ENCODE peak calls at places on chromosomes 5 and 9, in seven cellular contexts. One of them, this sample, is unnamed.

GRCh38 chr5:10555134-10555733 is 8.6 kb upstream of the ANKRD33B start:
- DNase-seq in BJ: peak
- DNase-seq in neural progenitor cell: no peak
- DNase-seq in NB4: no peak
- DNase-seq in aorta: no peak
- DNase-seq in A549: peak
- DNase-seq in AG09309: peak
- DNase-seq in this sample: no peak

GRCh38 chr5:145531038-145531734 is 304.0 kb downstream of the PRELID2 start:
- DNase-seq in BJ: no peak
- DNase-seq in neural progenitor cell: no peak
- DNase-seq in NB4: no peak
- DNase-seq in aorta: peak
- DNase-seq in A549: peak
- DNase-seq in AG09309: peak
- DNase-seq in this sample: peak

GRCh38 chr5:179121667-179122111 is 61.5 kb downstream of the ZNF354C start:
- DNase-seq in BJ: no peak
- DNase-seq in neural progenitor cell: no peak
- DNase-seq in NB4: no peak
- DNase-seq in aorta: no peak
- DNase-seq in A549: no peak
- DNase-seq in AG09309: no peak
- DNase-seq in this sample: no peak

GRCh38 chr5:68290260-68290674 is 74.7 kb downstream of the PIK3R1 start:
- DNase-seq in BJ: no peak
- DNase-seq in neural progenitor cell: no peak
- DNase-seq in NB4: no peak
- DNase-seq in aorta: no peak
- DNase-seq in A549: no peak
- DNase-seq in AG09309: no peak
- DNase-seq in this sample: no peak

GRCh38 chr9:2597483-2597882 is 24.1 kb upstream of the VLDLR start:
- DNase-seq in BJ: no peak
- DNase-seq in neural progenitor cell: no peak
- DNase-seq in NB4: no peak
- DNase-seq in aorta: no peak
- DNase-seq in A549: no peak
- DNase-seq in AG09309: no peak
- DNase-seq in this sample: no peak

GRCh38 chr5:173984218-173984617 is 4.8 kb upstream of the C5orf47 start:
- DNase-seq in BJ: no peak
- DNase-seq in neural progenitor cell: peak
- DNase-seq in NB4: peak
- DNase-seq in aorta: no peak
- DNase-seq in A549: no peak
- DNase-seq in AG09309: no peak
- DNase-seq in this sample: no peak

GRCh38 chr5:64229163-64229774 is 63.6 kb downstream of the RNF180 start:
- DNase-seq in BJ: no peak
- DNase-seq in neural progenitor cell: peak
- DNase-seq in NB4: peak
- DNase-seq in aorta: no peak
- DNase-seq in A549: peak
- DNase-seq in AG09309: no peak
- DNase-seq in this sample: no peak

GRCh38 chr9:133641396-133641655 is 5.2 kb downstream of the DBH start:
- DNase-seq in BJ: no peak
- DNase-seq in neural progenitor cell: no peak
- DNase-seq in NB4: no peak
- DNase-seq in aorta: no peak
- DNase-seq in A549: no peak
- DNase-seq in AG09309: no peak
- DNase-seq in this sample: no peak

GRCh38 chr9:107367727-107368502 is 84.8 kb downstream of the RAD23B start:
- DNase-seq in BJ: no peak
- DNase-seq in neural progenitor cell: no peak
- DNase-seq in NB4: no peak
- DNase-seq in aorta: no peak
- DNase-seq in A549: no peak
- DNase-seq in AG09309: no peak
- DNase-seq in this sample: no peak

GRCh38 chr5:56759521-56759920 is 55.8 kb upstream of the MAP3K1 start:
- DNase-seq in BJ: no peak
- DNase-seq in neural progenitor cell: no peak
- DNase-seq in NB4: no peak
- DNase-seq in aorta: no peak
- DNase-seq in A549: no peak
- DNase-seq in AG09309: no peak
- DNase-seq in this sample: no peak

GRCh38 chr5:89968870-89969472 is 440.6 kb downstream of the CETN3 start:
- DNase-seq in BJ: no peak
- DNase-seq in neural progenitor cell: no peak
- DNase-seq in NB4: no peak
- DNase-seq in aorta: no peak
- DNase-seq in A549: no peak
- DNase-seq in AG09309: no peak
- DNase-seq in this sample: no peak

GRCh38 chr5:112077180-112077579 is 320.2 kb upstream of the NREP start:
- DNase-seq in BJ: no peak
- DNase-seq in neural progenitor cell: no peak
- DNase-seq in NB4: no peak
- DNase-seq in aorta: no peak
- DNase-seq in A549: no peak
- DNase-seq in AG09309: no peak
- DNase-seq in this sample: peak

GRCh38 chr5:84450617-84451414 is 66.1 kb upstream of the EDIL3 start:
- DNase-seq in BJ: no peak
- DNase-seq in neural progenitor cell: no peak
- DNase-seq in NB4: no peak
- DNase-seq in aorta: no peak
- DNase-seq in A549: no peak
- DNase-seq in AG09309: no peak
- DNase-seq in this sample: no peak

GRCh38 chr5:51347704-51348103 is 35.5 kb upstream of the ISL1 start:
- DNase-seq in BJ: no peak
- DNase-seq in neural progenitor cell: peak
- DNase-seq in NB4: no peak
- DNase-seq in aorta: no peak
- DNase-seq in A549: no peak
- DNase-seq in AG09309: no peak
- DNase-seq in this sample: no peak

GRCh38 chr5:151724360-151724759 is 34.1 kb downstream of the ATOX1 start:
- DNase-seq in BJ: no peak
- DNase-seq in neural progenitor cell: no peak
- DNase-seq in NB4: no peak
- DNase-seq in aorta: no peak
- DNase-seq in A549: no peak
- DNase-seq in AG09309: no peak
- DNase-seq in this sample: no peak

GRCh38 chr9:36823466-36823865 is 210.6 kb downstream of the PAX5 start:
- DNase-seq in BJ: no peak
- DNase-seq in neural progenitor cell: no peak
- DNase-seq in NB4: no peak
- DNase-seq in aorta: no peak
- DNase-seq in A549: no peak
- DNase-seq in AG09309: no peak
- DNase-seq in this sample: no peak

GRCh38 chr9:18129809-18130334 is 344.1 kb upstream of the ADAMTSL1 start:
- DNase-seq in BJ: no peak
- DNase-seq in neural progenitor cell: no peak
- DNase-seq in NB4: no peak
- DNase-seq in aorta: no peak
- DNase-seq in A549: no peak
- DNase-seq in AG09309: no peak
- DNase-seq in this sample: no peak

GRCh38 chr9:3894764-3895163 is 369.0 kb upstream of the RFX3 start:
- DNase-seq in BJ: peak
- DNase-seq in neural progenitor cell: no peak
- DNase-seq in NB4: no peak
- DNase-seq in aorta: no peak
- DNase-seq in A549: no peak
- DNase-seq in AG09309: peak
- DNase-seq in this sample: peak

GRCh38 chr5:179316961-179317360 is 28.3 kb downstream of the ADAMTS2 start:
- DNase-seq in BJ: no peak
- DNase-seq in neural progenitor cell: no peak
- DNase-seq in NB4: no peak
- DNase-seq in aorta: no peak
- DNase-seq in A549: no peak
- DNase-seq in AG09309: no peak
- DNase-seq in this sample: no peak

GRCh38 chr9:19232830-19233194 is 2.3 kb downstream of the DENND4C start:
- DNase-seq in BJ: no peak
- DNase-seq in neural progenitor cell: no peak
- DNase-seq in NB4: peak
- DNase-seq in aorta: no peak
- DNase-seq in A549: no peak
- DNase-seq in AG09309: peak
- DNase-seq in this sample: no peak

GRCh38 chr5:8615142-8615858 is 746.4 kb downstream of the MTRR start:
- DNase-seq in BJ: no peak
- DNase-seq in neural progenitor cell: no peak
- DNase-seq in NB4: no peak
- DNase-seq in aorta: no peak
- DNase-seq in A549: no peak
- DNase-seq in AG09309: no peak
- DNase-seq in this sample: no peak

GRCh38 chr9:105647595-105648349 is 14.5 kb upstream of the TAL2 start:
- DNase-seq in BJ: no peak
- DNase-seq in neural progenitor cell: peak
- DNase-seq in NB4: peak
- DNase-seq in aorta: no peak
- DNase-seq in A549: no peak
- DNase-seq in AG09309: no peak
- DNase-seq in this sample: no peak

GRCh38 chr9:76534031-76534430 is 75.0 kb downstream of the GCNT1 start:
- DNase-seq in BJ: no peak
- DNase-seq in neural progenitor cell: no peak
- DNase-seq in NB4: no peak
- DNase-seq in aorta: no peak
- DNase-seq in A549: no peak
- DNase-seq in AG09309: peak
- DNase-seq in this sample: peak

GRCh38 chr5:58496488-58496887 is 5.3 kb downstream of the GAPT start:
- DNase-seq in BJ: no peak
- DNase-seq in neural progenitor cell: no peak
- DNase-seq in NB4: no peak
- DNase-seq in aorta: no peak
- DNase-seq in A549: no peak
- DNase-seq in AG09309: no peak
- DNase-seq in this sample: no peak

GRCh38 chr5:36279054-36279698 is 22.5 kb downstream of the RANBP3L start:
- DNase-seq in BJ: no peak
- DNase-seq in neural progenitor cell: no peak
- DNase-seq in NB4: peak
- DNase-seq in aorta: no peak
- DNase-seq in A549: no peak
- DNase-seq in AG09309: no peak
- DNase-seq in this sample: no peak

GRCh38 chr9:6305954-6306563 is 22.1 kb upstream of the TPD52L3 start:
- DNase-seq in BJ: no peak
- DNase-seq in neural progenitor cell: peak
- DNase-seq in NB4: peak
- DNase-seq in aorta: no peak
- DNase-seq in A549: peak
- DNase-seq in AG09309: peak
- DNase-seq in this sample: no peak

GRCh38 chr9:111294691-111295451 is 35.2 kb downstream of the OR2K2 start:
- DNase-seq in BJ: no peak
- DNase-seq in neural progenitor cell: no peak
- DNase-seq in NB4: no peak
- DNase-seq in aorta: no peak
- DNase-seq in A549: no peak
- DNase-seq in AG09309: no peak
- DNase-seq in this sample: no peak

DNA sequence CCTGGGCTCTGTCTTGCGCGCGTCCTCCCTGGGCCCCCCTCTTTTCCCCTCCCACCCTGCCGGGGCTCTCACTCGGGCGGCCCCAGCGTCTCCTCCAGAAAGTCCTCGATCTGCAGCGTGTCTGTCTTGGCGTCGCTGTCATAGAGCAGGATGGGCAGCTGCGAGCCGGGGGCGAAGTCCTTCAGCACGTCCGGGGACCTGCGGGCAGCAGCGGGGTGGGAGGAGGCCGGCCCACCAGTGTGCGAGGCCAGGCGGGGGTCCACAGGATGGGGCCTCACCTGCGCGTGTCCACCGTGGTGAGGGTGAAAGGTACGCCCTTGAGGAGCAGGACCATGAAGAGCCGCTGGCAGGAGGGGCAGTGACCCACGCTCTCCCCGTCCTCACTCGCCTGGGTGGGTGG is 998 bp downstream of the CLIC3 start:
- DNase-seq in BJ: no peak
- DNase-seq in neural progenitor cell: no peak
- DNase-seq in NB4: no peak
- DNase-seq in aorta: no peak
- DNase-seq in A549: no peak
- DNase-seq in AG09309: no peak
- DNase-seq in this sample: no peak
- H3K4me3 ChIP-seq in BJ: no peak
- H3K4me3 ChIP-seq in neural progenitor cell: no peak
- H3K4me3 ChIP-seq in NB4: no peak
- H3K4me3 ChIP-seq in aorta: no peak
- H3K4me3 ChIP-seq in A549: no peak
- H3K4me3 ChIP-seq in AG09309: no peak
- H3K4me3 ChIP-seq in this sample: no peak

GRCh38 chr5:1009359-1010180 is 968 bp downstream of the NKD2 start:
- DNase-seq in BJ: no peak
- DNase-seq in neural progenitor cell: peak
- DNase-seq in NB4: no peak
- DNase-seq in aorta: peak
- DNase-seq in A549: no peak
- DNase-seq in AG09309: no peak
- DNase-seq in this sample: no peak
- H3K4me3 ChIP-seq in BJ: no peak
- H3K4me3 ChIP-seq in neural progenitor cell: peak
- H3K4me3 ChIP-seq in NB4: peak
- H3K4me3 ChIP-seq in aorta: no peak
- H3K4me3 ChIP-seq in A549: peak
- H3K4me3 ChIP-seq in AG09309: no peak
- H3K4me3 ChIP-seq in this sample: no peak

DNA sequence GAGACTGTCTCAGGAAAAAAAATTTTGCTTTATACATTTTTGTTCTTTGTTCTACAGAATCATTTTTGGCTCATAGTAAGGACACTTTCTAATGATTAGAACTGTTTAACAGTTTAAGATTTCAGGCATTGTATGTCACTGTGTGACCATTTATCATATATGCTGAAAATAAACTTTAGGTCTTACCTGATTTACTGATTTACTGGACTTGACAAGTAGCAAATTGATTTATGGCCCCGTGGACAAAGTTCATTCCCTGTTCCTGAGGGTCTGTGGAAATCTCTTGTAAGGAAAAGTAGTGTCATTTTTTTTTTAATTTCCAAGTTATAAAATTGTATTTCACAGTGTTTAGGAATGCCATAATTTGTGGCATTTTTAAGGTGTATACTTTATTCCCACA is 40.7 kb downstream of the KIF2A start:
- DNase-seq in BJ: no peak
- DNase-seq in neural progenitor cell: no peak
- DNase-seq in NB4: no peak
- DNase-seq in aorta: no peak
- DNase-seq in A549: no peak
- DNase-seq in AG09309: no peak
- DNase-seq in this sample: no peak
- H3K4me3 ChIP-seq in BJ: no peak
- H3K4me3 ChIP-seq in neural progenitor cell: no peak
- H3K4me3 ChIP-seq in NB4: no peak
- H3K4me3 ChIP-seq in aorta: no peak
- H3K4me3 ChIP-seq in A549: no peak
- H3K4me3 ChIP-seq in AG09309: no peak
- H3K4me3 ChIP-seq in this sample: no peak

GRCh38 chr9:127777368-127777960 is 1.0 kb downstream of the SH2D3C start:
- DNase-seq in BJ: no peak
- DNase-seq in neural progenitor cell: no peak
- DNase-seq in NB4: no peak
- DNase-seq in aorta: no peak
- DNase-seq in A549: no peak
- DNase-seq in AG09309: no peak
- DNase-seq in this sample: no peak
- H3K4me3 ChIP-seq in BJ: no peak
- H3K4me3 ChIP-seq in neural progenitor cell: no peak
- H3K4me3 ChIP-seq in NB4: peak
- H3K4me3 ChIP-seq in aorta: no peak
- H3K4me3 ChIP-seq in A549: no peak
- H3K4me3 ChIP-seq in AG09309: no peak
- H3K4me3 ChIP-seq in this sample: no peak

This sample was measured in AG04449.